ENCODE peak calls at places on chromosomes 1 and 21, in four cellular contexts. L is SK-N-SH, O is HepG2, A is H1. X is an unnamed sample.

GRCh38 chr1:39866767-39867166 is 16.5 kb downstream of the TRIT1 start:
- DNase-seq in L (no peak), O (no peak), A (no peak), X (no peak)

GRCh38 chr1:4227986-4228385 is 327.9 kb upstream of the C1orf174 start:
- DNase-seq in L (no peak), O (no peak), A (no peak), X (no peak)

GRCh38 chr1:119101563-119101962 is 38.9 kb downstream of the WARS2 start:
- DNase-seq in L (no peak), O (no peak), A (no peak), X (no peak)

GRCh38 chr1:1630191-1630964 is 1.6 kb upstream of the MMP23B start:
- DNase-seq in L (peak), O (no peak), A (peak), X (peak)

GRCh38 chr1:237071641-237072420 is 29.8 kb downstream of the RYR2 start:
- DNase-seq in L (no peak), O (no peak), A (no peak), X (no peak)

GRCh38 chr1:25725482-25725881 is 74.5 kb upstream of the SELENON start:
- DNase-seq in L (no peak), O (no peak), A (no peak), X (no peak)

GRCh38 chr21:33359446-33359845 is 34.7 kb downstream of the IFNAR1 start:
- DNase-seq in L (no peak), O (no peak), A (no peak), X (no peak)

GRCh38 chr1:22284906-22285544 is 142.1 kb upstream of the WNT4 start:
- DNase-seq in L (peak), O (no peak), A (no peak), X (no peak)

GRCh38 chr1:222392571-222392970 is 155.3 kb downstream of the HHIPL2 start:
- DNase-seq in L (no peak), O (no peak), A (no peak), X (no peak)

GRCh38 chr1:75053207-75053606 is 81.0 kb upstream of the LHX8 start:
- DNase-seq in L (no peak), O (no peak), A (no peak), X (no peak)

GRCh38 chr1:235021321-235021720 is 107.3 kb downstream of the TOMM20 start:
- DNase-seq in L (no peak), O (no peak), A (no peak), X (no peak)

GRCh38 chr1:204970897-204971296 is 72.1 kb upstream of the CNTN2 start:
- DNase-seq in L (no peak), O (no peak), A (no peak), X (no peak)

GRCh38 chr1:248820041-248820585 is 5.6 kb downstream of the SH3BP5L start:
- DNase-seq in L (peak), O (no peak), A (no peak), X (no peak)

GRCh38 chr1:1120866-1121563 is 5.1 kb upstream of the C1orf159 start:
- DNase-seq in L (peak), O (no peak), A (no peak), X (no peak)

GRCh38 chr1:199859525-199859924 is 168.0 kb upstream of the NR5A2 start:
- DNase-seq in L (peak), O (no peak), A (no peak), X (no peak)

GRCh38 chr1:116166655-116167054 is 55.5 kb downstream of the MAB21L3 start:
- DNase-seq in L (no peak), O (no peak), A (no peak), X (no peak)

GRCh38 chr1:7107109-7107830 is 322.0 kb downstream of the CAMTA1 start:
- DNase-seq in L (no peak), O (no peak), A (no peak), X (no peak)

GRCh38 chr1:77370161-77370560 is 88.3 kb downstream of the AK5 start:
- DNase-seq in L (no peak), O (no peak), A (no peak), X (no peak)

GRCh38 chr21:28492127-28492526 is 500.6 kb downstream of the LTN1 start:
- DNase-seq in L (no peak), O (no peak), A (no peak), X (no peak)

GRCh38 chr21:21801921-21802320 is 803.7 kb downstream of the NCAM2 start:
- DNase-seq in L (no peak), O (no peak), A (no peak), X (no peak)

GRCh38 chr21:26099610-26100219 is 70.9 kb downstream of the APP start:
- DNase-seq in L (no peak), O (no peak), A (no peak), X (no peak)

GRCh38 chr1:82377201-82377884 is 576.6 kb downstream of the ADGRL2 start:
- DNase-seq in L (no peak), O (no peak), A (no peak), X (no peak)

GRCh38 chr1:27318596-27318995 is 3.4 kb upstream of the TMEM222 start:
- DNase-seq in L (peak), O (no peak), A (no peak), X (no peak)

GRCh38 chr1:234969630-234970370 is 158.8 kb downstream of the TOMM20 start:
- DNase-seq in L (peak), O (no peak), A (no peak), X (no peak)

GRCh38 chr1:41495171-41495948 is 10.9 kb upstream of the EDN2 start:
- DNase-seq in L (no peak), O (peak), A (no peak), X (no peak)

GRCh38 chr1:65260851-65261473 is 48.4 kb upstream of the DNAJC6 start:
- DNase-seq in L (no peak), O (no peak), A (no peak), X (no peak)

GRCh38 chr1:47231314-47232186 is 475 bp downstream of the TAL1 start:
- DNase-seq in L (peak), O (no peak), A (no peak), X (peak)

GRCh38 chr1:56709269-56709880 is 64.3 kb downstream of the PRKAA2 start:
- DNase-seq in L (peak), O (peak), A (no peak), X (no peak)

GRCh38 chr1:170410391-170411146 is 121.4 kb upstream of the GORAB start:
- DNase-seq in L (no peak), O (no peak), A (no peak), X (no peak)

GRCh38 chr1:170407138-170407537 is 124.8 kb upstream of the GORAB start:
- DNase-seq in L (no peak), O (no peak), A (no peak), X (no peak)

GRCh38 chr1:170402451-170403311 is 129.3 kb upstream of the GORAB start:
- DNase-seq in L (no peak), O (no peak), A (no peak), X (no peak)

GRCh38 chr1:170407601-170408000 is 124.4 kb upstream of the GORAB start:
- DNase-seq in L (no peak), O (no peak), A (no peak), X (no peak)
- TF ChIP-seq TCF12 in L (no peak), O (no peak), A (no peak), X (no peak)

GRCh38 chr1:29322861-29323585 is 86.7 kb downstream of the PTPRU start:
- DNase-seq in L (no peak), O (no peak), A (no peak), X (no peak)
- TF ChIP-seq TCF12 in L (no peak), O (no peak), A (no peak), X (no peak)

DNA sequence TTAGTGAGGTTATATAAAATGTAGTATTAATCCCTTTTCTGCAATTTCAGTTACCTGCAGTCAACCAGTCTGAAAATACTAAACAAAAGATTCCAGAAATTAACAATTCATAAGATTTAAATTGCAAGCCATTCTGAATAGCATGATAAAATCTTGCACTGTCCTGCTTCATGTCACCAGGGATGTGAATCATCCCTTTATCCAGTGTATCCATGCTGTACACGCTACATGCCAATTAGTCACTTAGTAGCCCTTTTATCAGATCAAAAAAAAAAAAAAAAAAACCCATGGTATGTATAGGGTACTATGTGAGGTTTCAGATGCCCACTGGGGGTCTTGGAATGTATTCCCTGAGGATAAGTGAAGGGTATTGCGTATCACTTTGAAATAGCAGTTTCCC is 191.3 kb upstream of the HP1BP3 start:
- DNase-seq in L (peak), O (no peak), A (no peak), X (no peak)
- TF ChIP-seq TCF12 in L (peak), O (no peak), A (no peak), X (no peak)

DNA sequence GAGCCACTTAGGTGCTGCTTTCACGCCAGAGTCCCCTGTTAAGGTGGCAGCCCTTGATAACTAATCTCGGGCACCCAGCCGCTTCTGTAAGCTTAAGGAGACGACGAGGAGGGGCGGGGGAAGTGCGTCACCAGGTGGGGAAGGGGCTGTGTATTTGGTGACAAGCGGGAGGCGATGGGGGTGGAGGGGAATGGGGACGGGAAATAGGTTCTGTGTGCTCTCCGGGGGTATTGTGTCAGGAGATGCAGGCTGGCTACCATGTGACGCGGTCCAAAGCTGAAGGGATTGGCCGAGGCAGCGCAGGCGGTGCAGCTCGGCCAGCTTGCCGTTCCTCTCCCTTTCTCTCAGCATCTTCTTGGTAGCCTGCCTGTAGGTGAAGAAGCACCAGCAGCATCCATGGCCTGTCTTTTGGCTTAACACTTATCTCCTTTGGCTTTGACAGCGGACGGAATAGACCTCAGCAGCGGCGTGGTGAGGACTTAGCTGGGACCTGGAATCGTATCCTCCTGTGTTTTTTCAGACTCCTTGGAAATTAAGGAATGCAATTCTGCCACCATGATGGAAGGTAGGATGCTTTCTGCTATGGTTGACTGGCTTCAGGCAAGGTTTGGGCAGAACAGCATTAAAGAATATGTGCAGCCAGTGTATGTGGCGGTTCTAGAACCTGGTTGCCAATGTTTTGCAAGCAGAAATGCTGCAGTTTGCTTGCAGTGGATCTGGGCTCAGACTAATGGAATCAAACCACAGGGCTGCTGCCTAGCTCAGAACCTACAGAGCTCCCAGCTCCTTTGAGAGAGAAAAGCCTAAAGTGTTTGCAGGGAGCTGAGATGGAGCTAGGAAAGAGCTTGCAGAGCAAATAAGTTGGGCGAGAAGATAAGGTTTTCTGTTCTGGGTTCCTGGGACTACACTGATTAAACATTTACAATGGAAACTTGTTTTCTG is at the start of gene SGIP1:
- DNase-seq in L (peak), O (no peak), A (no peak), X (no peak)
- TF ChIP-seq TCF12 in L (no peak), O (no peak), A (no peak), X (no peak)

GRCh38 chr1:45477646-45478045 is 13.3 kb downstream of the TESK2 start:
- DNase-seq in L (no peak), O (no peak), A (no peak), X (no peak)
- TF ChIP-seq TCF12 in L (no peak), O (no peak), A (no peak), X (no peak)

GRCh38 chr1:207842506-207842905 is 68.4 kb downstream of the CD34 start:
- DNase-seq in L (no peak), O (no peak), A (no peak), X (no peak)

GRCh38 chr1:207847116-207847515 is 63.8 kb downstream of the CD34 start:
- DNase-seq in L (no peak), O (no peak), A (no peak), X (no peak)

GRCh38 chr1:207845109-207845508 is 65.8 kb downstream of the CD34 start:
- DNase-seq in L (no peak), O (no peak), A (no peak), X (no peak)

GRCh38 chr1:207841907-207842306 is 69.0 kb downstream of the CD34 start:
- DNase-seq in L (no peak), O (no peak), A (no peak), X (no peak)

DNA sequence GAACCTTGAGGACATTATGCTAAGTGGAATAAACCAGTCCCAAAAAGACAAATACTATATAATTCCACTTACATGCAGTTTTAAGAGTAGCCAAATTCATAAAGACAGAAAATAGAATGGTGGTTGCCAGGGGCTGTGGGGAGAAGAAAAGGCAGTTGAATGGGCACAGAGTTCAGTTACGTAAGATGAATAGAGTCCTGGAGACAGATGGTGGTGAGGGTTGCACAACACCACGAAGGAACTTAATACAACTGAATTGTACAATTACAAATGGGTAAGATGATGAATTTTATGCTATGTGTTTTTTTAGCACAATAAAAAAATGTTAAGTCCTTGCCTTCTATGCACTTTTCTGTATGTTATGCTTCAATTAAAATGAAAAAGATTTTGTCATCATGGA is 66.6 kb downstream of the CD34 start:
- DNase-seq in L (no peak), O (no peak), A (no peak), X (no peak)
- TF ChIP-seq TCF12 in L (no peak), O (no peak), A (no peak), X (no peak)

GRCh38 chr1:247411583-247412295 is 4.2 kb upstream of the NLRP3 start:
- DNase-seq in L (no peak), O (no peak), A (no peak), X (no peak)

GRCh38 chr1:247417786-247418185 is 1.8 kb downstream of the NLRP3 start:
- DNase-seq in L (no peak), O (no peak), A (no peak), X (no peak)

GRCh38 chr1:247421074-247421473 is 5.1 kb downstream of the NLRP3 start:
- DNase-seq in L (no peak), O (no peak), A (no peak), X (no peak)

GRCh38 chr1:247419326-247419725 is 3.4 kb downstream of the NLRP3 start:
- DNase-seq in L (no peak), O (no peak), A (no peak), X (no peak)

DNA sequence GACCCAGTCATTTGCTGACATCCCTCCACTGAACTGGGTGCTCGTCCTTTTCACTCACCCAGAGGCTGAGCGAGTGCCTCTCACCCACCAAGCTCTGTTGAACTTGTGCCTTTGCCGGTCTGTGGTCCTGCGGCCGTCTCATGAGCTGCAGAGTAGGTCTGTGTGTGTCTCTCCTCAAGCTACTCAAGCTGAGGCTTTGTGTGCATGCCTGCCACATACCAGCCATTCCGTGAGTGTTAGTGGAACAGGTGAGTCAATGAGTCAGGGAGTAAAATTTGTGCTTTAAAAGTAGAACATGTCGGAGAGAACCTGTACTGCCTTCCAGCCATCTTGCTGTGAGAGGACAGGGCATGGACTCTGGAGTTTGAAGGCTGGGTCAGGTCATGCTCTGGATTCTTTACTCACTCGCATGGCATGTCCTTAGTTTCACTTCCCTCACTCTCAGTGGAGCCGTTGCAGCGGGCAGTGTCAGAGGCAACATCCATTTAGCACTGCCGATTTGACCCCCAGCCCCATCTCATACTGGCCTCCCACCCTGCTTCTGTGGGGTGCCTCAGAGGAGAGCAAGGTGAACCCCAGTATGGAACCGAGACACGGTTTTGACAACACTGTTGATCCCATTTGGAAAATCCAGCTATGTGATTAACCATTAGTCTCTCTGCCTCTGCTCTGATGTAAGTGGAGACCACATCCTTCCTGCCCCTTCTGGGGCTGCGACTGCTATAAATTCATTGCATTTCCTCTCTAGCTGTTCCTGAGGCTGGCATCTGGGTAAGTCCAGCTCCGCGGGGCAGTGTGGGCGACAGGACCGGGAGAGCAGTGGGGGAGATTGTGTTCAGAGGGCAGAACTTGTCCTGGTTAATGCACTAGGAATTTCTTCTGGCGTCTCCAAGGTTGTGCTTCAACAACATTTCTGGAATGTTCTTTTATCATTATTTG is at the start of gene NLRP3:
- DNase-seq in L (no peak), O (peak), A (no peak), X (no peak)
- TF ChIP-seq TCF12 in L (no peak), O (no peak), A (no peak), X (no peak)

GRCh38 chr1:229229137-229229720 is 41.7 kb upstream of the RAB4A start:
- DNase-seq in L (no peak), O (no peak), A (no peak), X (no peak)
- TF ChIP-seq TCF12 in L (no peak), O (no peak), A (no peak), X (no peak)

DNA sequence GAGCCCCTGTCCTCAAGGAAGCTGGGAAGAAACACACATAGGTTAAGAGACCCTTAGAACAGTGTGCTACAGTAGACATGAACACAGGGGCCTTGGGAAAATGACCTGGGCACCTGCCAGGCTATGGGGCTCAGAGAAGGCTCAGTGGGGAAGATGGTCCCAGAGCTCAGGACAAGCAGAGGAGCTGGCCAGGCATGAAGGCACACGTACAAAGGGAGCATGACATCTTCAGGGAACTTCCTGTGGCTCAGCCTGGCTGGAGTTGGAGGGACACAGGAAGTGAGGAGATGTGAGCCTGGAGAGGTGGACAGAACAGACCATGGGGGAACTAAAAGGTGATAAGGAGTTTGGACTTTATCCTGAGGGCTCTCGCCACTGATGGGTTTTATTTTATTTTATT is 3.8 kb upstream of the SLC50A1 start:
- DNase-seq in L (no peak), O (no peak), A (no peak), X (no peak)
- TF ChIP-seq TCF12 in L (no peak), O (no peak), A (no peak), X (no peak)

GRCh38 chr21:45460011-45460565 is 55.1 kb downstream of the COL18A1 start:
- DNase-seq in L (no peak), O (no peak), A (no peak), X (no peak)
- TF ChIP-seq TCF12 in L (no peak), O (no peak), A (no peak), X (no peak)